ENCODE peak calls at places on chromosomes 6 and 20, in seven cellular contexts. One of them, this sample, is unnamed.
A peak's percentile ranks its signal among the peaks of the same experiment; 100 is the strongest.

GRCh38 chr6:107215334-107215733 is 100.0 kb upstream of the BEND3 start:
- DNase-seq in RPMI7951: no peak
- DNase-seq in AG09309: no peak
- DNase-seq in naive thymus-derived CD4-positive, alpha-beta T cell: no peak
- DNase-seq in stimulated activated CD4-positive, alpha-beta T cell treated with anti-CD3 and anti-CD28 coated beads, TNF-alpha, amount 100 ng/mL, for 4 hours: no peak
- DNase-seq in left ventricle myocardium inferior: no peak
- DNase-seq in psoas muscle: no peak
- DNase-seq in this sample: no peak

GRCh38 chr6:56729719-56730118 is 87.0 kb upstream of the DST start:
- DNase-seq in RPMI7951: peak; percentile 87
- DNase-seq in AG09309: peak; percentile 41
- DNase-seq in naive thymus-derived CD4-positive, alpha-beta T cell: no peak
- DNase-seq in stimulated activated CD4-positive, alpha-beta T cell treated with anti-CD3 and anti-CD28 coated beads, TNF-alpha, amount 100 ng/mL, for 4 hours: no peak
- DNase-seq in left ventricle myocardium inferior: no peak
- DNase-seq in psoas muscle: no peak
- DNase-seq in this sample: no peak

GRCh38 chr20:8535403-8536003 is 403.4 kb downstream of the PLCB1 start:
- DNase-seq in RPMI7951: no peak
- DNase-seq in AG09309: no peak
- DNase-seq in naive thymus-derived CD4-positive, alpha-beta T cell: no peak
- DNase-seq in stimulated activated CD4-positive, alpha-beta T cell treated with anti-CD3 and anti-CD28 coated beads, TNF-alpha, amount 100 ng/mL, for 4 hours: no peak
- DNase-seq in left ventricle myocardium inferior: no peak
- DNase-seq in psoas muscle: no peak
- DNase-seq in this sample: no peak

GRCh38 chr20:60528141-60528540 is 569.9 kb downstream of the CDH26 start:
- DNase-seq in RPMI7951: no peak
- DNase-seq in AG09309: no peak
- DNase-seq in naive thymus-derived CD4-positive, alpha-beta T cell: no peak
- DNase-seq in stimulated activated CD4-positive, alpha-beta T cell treated with anti-CD3 and anti-CD28 coated beads, TNF-alpha, amount 100 ng/mL, for 4 hours: no peak
- DNase-seq in left ventricle myocardium inferior: no peak
- DNase-seq in psoas muscle: no peak
- DNase-seq in this sample: no peak

GRCh38 chr6:37308084-37308817 is 45.5 kb upstream of the RNF8 start:
- DNase-seq in RPMI7951: no peak
- DNase-seq in AG09309: no peak
- DNase-seq in naive thymus-derived CD4-positive, alpha-beta T cell: no peak
- DNase-seq in stimulated activated CD4-positive, alpha-beta T cell treated with anti-CD3 and anti-CD28 coated beads, TNF-alpha, amount 100 ng/mL, for 4 hours: no peak
- DNase-seq in left ventricle myocardium inferior: no peak
- DNase-seq in psoas muscle: no peak
- DNase-seq in this sample: no peak

GRCh38 chr6:1423578-1423977 is 34.2 kb downstream of the FOXF2 start:
- DNase-seq in RPMI7951: peak; percentile 38
- DNase-seq in AG09309: no peak
- DNase-seq in naive thymus-derived CD4-positive, alpha-beta T cell: no peak
- DNase-seq in stimulated activated CD4-positive, alpha-beta T cell treated with anti-CD3 and anti-CD28 coated beads, TNF-alpha, amount 100 ng/mL, for 4 hours: no peak
- DNase-seq in left ventricle myocardium inferior: no peak
- DNase-seq in psoas muscle: no peak
- DNase-seq in this sample: no peak

GRCh38 chr20:51810155-51811039 is 8.1 kb upstream of the SALL4 start:
- DNase-seq in RPMI7951: no peak
- DNase-seq in AG09309: no peak
- DNase-seq in naive thymus-derived CD4-positive, alpha-beta T cell: no peak
- DNase-seq in stimulated activated CD4-positive, alpha-beta T cell treated with anti-CD3 and anti-CD28 coated beads, TNF-alpha, amount 100 ng/mL, for 4 hours: no peak
- DNase-seq in left ventricle myocardium inferior: no peak
- DNase-seq in psoas muscle: no peak
- DNase-seq in this sample: no peak

GRCh38 chr6:101477436-101477835 is 83.9 kb downstream of the GRIK2 start:
- DNase-seq in RPMI7951: no peak
- DNase-seq in AG09309: no peak
- DNase-seq in naive thymus-derived CD4-positive, alpha-beta T cell: no peak
- DNase-seq in stimulated activated CD4-positive, alpha-beta T cell treated with anti-CD3 and anti-CD28 coated beads, TNF-alpha, amount 100 ng/mL, for 4 hours: no peak
- DNase-seq in left ventricle myocardium inferior: no peak
- DNase-seq in psoas muscle: no peak
- DNase-seq in this sample: no peak

GRCh38 chr20:51402201-51402600 is 140.3 kb downstream of the NFATC2 start:
- DNase-seq in RPMI7951: peak; percentile 53
- DNase-seq in AG09309: no peak
- DNase-seq in naive thymus-derived CD4-positive, alpha-beta T cell: peak; percentile 24
- DNase-seq in stimulated activated CD4-positive, alpha-beta T cell treated with anti-CD3 and anti-CD28 coated beads, TNF-alpha, amount 100 ng/mL, for 4 hours: no peak
- DNase-seq in left ventricle myocardium inferior: no peak
- DNase-seq in psoas muscle: no peak
- DNase-seq in this sample: peak; percentile 68

GRCh38 chr20:13101276-13101675 is 92.5 kb downstream of the SPTLC3 start:
- DNase-seq in RPMI7951: peak; percentile 50
- DNase-seq in AG09309: no peak
- DNase-seq in naive thymus-derived CD4-positive, alpha-beta T cell: no peak
- DNase-seq in stimulated activated CD4-positive, alpha-beta T cell treated with anti-CD3 and anti-CD28 coated beads, TNF-alpha, amount 100 ng/mL, for 4 hours: no peak
- DNase-seq in left ventricle myocardium inferior: no peak
- DNase-seq in psoas muscle: no peak
- DNase-seq in this sample: no peak

GRCh38 chr20:63706852-63707557 is 771 bp downstream of the ARFRP1 start:
- DNase-seq in RPMI7951: peak; percentile 63
- DNase-seq in AG09309: no peak
- DNase-seq in naive thymus-derived CD4-positive, alpha-beta T cell: peak; percentile 65
- DNase-seq in stimulated activated CD4-positive, alpha-beta T cell treated with anti-CD3 and anti-CD28 coated beads, TNF-alpha, amount 100 ng/mL, for 4 hours: peak; percentile 53
- DNase-seq in left ventricle myocardium inferior: no peak
- DNase-seq in psoas muscle: peak; percentile 72
- DNase-seq in this sample: peak; percentile 53

GRCh38 chr20:59664389-59665055 is 60.2 kb downstream of the PHACTR3 start:
- DNase-seq in RPMI7951: no peak
- DNase-seq in AG09309: no peak
- DNase-seq in naive thymus-derived CD4-positive, alpha-beta T cell: no peak
- DNase-seq in stimulated activated CD4-positive, alpha-beta T cell treated with anti-CD3 and anti-CD28 coated beads, TNF-alpha, amount 100 ng/mL, for 4 hours: no peak
- DNase-seq in left ventricle myocardium inferior: no peak
- DNase-seq in psoas muscle: no peak
- DNase-seq in this sample: no peak

GRCh38 chr20:43925215-43925614 is 10.6 kb downstream of the TOX2 start:
- DNase-seq in RPMI7951: peak; percentile 92
- DNase-seq in AG09309: no peak
- DNase-seq in naive thymus-derived CD4-positive, alpha-beta T cell: peak; percentile 33
- DNase-seq in stimulated activated CD4-positive, alpha-beta T cell treated with anti-CD3 and anti-CD28 coated beads, TNF-alpha, amount 100 ng/mL, for 4 hours: peak; percentile 63
- DNase-seq in left ventricle myocardium inferior: no peak
- DNase-seq in psoas muscle: no peak
- DNase-seq in this sample: no peak

GRCh38 chr6:33880104-33880678 is 76.4 kb upstream of the MLN start:
- DNase-seq in RPMI7951: no peak
- DNase-seq in AG09309: no peak
- DNase-seq in naive thymus-derived CD4-positive, alpha-beta T cell: no peak
- DNase-seq in stimulated activated CD4-positive, alpha-beta T cell treated with anti-CD3 and anti-CD28 coated beads, TNF-alpha, amount 100 ng/mL, for 4 hours: no peak
- DNase-seq in left ventricle myocardium inferior: no peak
- DNase-seq in psoas muscle: peak; percentile 15
- DNase-seq in this sample: no peak

GRCh38 chr6:90907931-90908655 is 321.2 kb upstream of the MAP3K7 start:
- DNase-seq in RPMI7951: no peak
- DNase-seq in AG09309: no peak
- DNase-seq in naive thymus-derived CD4-positive, alpha-beta T cell: no peak
- DNase-seq in stimulated activated CD4-positive, alpha-beta T cell treated with anti-CD3 and anti-CD28 coated beads, TNF-alpha, amount 100 ng/mL, for 4 hours: no peak
- DNase-seq in left ventricle myocardium inferior: no peak
- DNase-seq in psoas muscle: no peak
- DNase-seq in this sample: no peak

GRCh38 chr6:112188906-112189305 is 65.5 kb downstream of the LAMA4 start:
- DNase-seq in RPMI7951: peak; percentile 87
- DNase-seq in AG09309: peak; percentile 43
- DNase-seq in naive thymus-derived CD4-positive, alpha-beta T cell: no peak
- DNase-seq in stimulated activated CD4-positive, alpha-beta T cell treated with anti-CD3 and anti-CD28 coated beads, TNF-alpha, amount 100 ng/mL, for 4 hours: no peak
- DNase-seq in left ventricle myocardium inferior: no peak
- DNase-seq in psoas muscle: no peak
- DNase-seq in this sample: no peak

GRCh38 chr20:49575551-49576060 is 7.7 kb upstream of the PTGIS start:
- DNase-seq in RPMI7951: no peak
- DNase-seq in AG09309: no peak
- DNase-seq in naive thymus-derived CD4-positive, alpha-beta T cell: no peak
- DNase-seq in stimulated activated CD4-positive, alpha-beta T cell treated with anti-CD3 and anti-CD28 coated beads, TNF-alpha, amount 100 ng/mL, for 4 hours: no peak
- DNase-seq in left ventricle myocardium inferior: no peak
- DNase-seq in psoas muscle: peak; percentile 64
- DNase-seq in this sample: no peak

GRCh38 chr6:41216616-41217015 is 11.5 kb upstream of the TREML4 start:
- DNase-seq in RPMI7951: no peak
- DNase-seq in AG09309: no peak
- DNase-seq in naive thymus-derived CD4-positive, alpha-beta T cell: no peak
- DNase-seq in stimulated activated CD4-positive, alpha-beta T cell treated with anti-CD3 and anti-CD28 coated beads, TNF-alpha, amount 100 ng/mL, for 4 hours: no peak
- DNase-seq in left ventricle myocardium inferior: no peak
- DNase-seq in psoas muscle: no peak
- DNase-seq in this sample: no peak

GRCh38 chr6:40881501-40881900 is 157.5 kb downstream of the UNC5CL start:
- DNase-seq in RPMI7951: no peak
- DNase-seq in AG09309: no peak
- DNase-seq in naive thymus-derived CD4-positive, alpha-beta T cell: no peak
- DNase-seq in stimulated activated CD4-positive, alpha-beta T cell treated with anti-CD3 and anti-CD28 coated beads, TNF-alpha, amount 100 ng/mL, for 4 hours: no peak
- DNase-seq in left ventricle myocardium inferior: no peak
- DNase-seq in psoas muscle: no peak
- DNase-seq in this sample: no peak

GRCh38 chr6:170131351-170131750 is 159.5 kb downstream of the DLL1 start:
- DNase-seq in RPMI7951: no peak
- DNase-seq in AG09309: no peak
- DNase-seq in naive thymus-derived CD4-positive, alpha-beta T cell: no peak
- DNase-seq in stimulated activated CD4-positive, alpha-beta T cell treated with anti-CD3 and anti-CD28 coated beads, TNF-alpha, amount 100 ng/mL, for 4 hours: no peak
- DNase-seq in left ventricle myocardium inferior: no peak
- DNase-seq in psoas muscle: no peak
- DNase-seq in this sample: no peak

GRCh38 chr6:131808460-131809269 is 845 bp downstream of the ENPP1 start:
- DNase-seq in RPMI7951: no peak
- DNase-seq in AG09309: no peak
- DNase-seq in naive thymus-derived CD4-positive, alpha-beta T cell: no peak
- DNase-seq in stimulated activated CD4-positive, alpha-beta T cell treated with anti-CD3 and anti-CD28 coated beads, TNF-alpha, amount 100 ng/mL, for 4 hours: no peak
- DNase-seq in left ventricle myocardium inferior: no peak
- DNase-seq in psoas muscle: no peak
- DNase-seq in this sample: no peak

GRCh38 chr20:49427751-49428518 is 54.5 kb downstream of the KCNB1 start:
- DNase-seq in RPMI7951: no peak
- DNase-seq in AG09309: no peak
- DNase-seq in naive thymus-derived CD4-positive, alpha-beta T cell: no peak
- DNase-seq in stimulated activated CD4-positive, alpha-beta T cell treated with anti-CD3 and anti-CD28 coated beads, TNF-alpha, amount 100 ng/mL, for 4 hours: no peak
- DNase-seq in left ventricle myocardium inferior: peak; percentile 34
- DNase-seq in psoas muscle: peak; percentile 63
- DNase-seq in this sample: no peak

GRCh38 chr6:159100011-159100788 is 55.4 kb upstream of the TAGAP start:
- DNase-seq in RPMI7951: no peak
- DNase-seq in AG09309: no peak
- DNase-seq in naive thymus-derived CD4-positive, alpha-beta T cell: no peak
- DNase-seq in stimulated activated CD4-positive, alpha-beta T cell treated with anti-CD3 and anti-CD28 coated beads, TNF-alpha, amount 100 ng/mL, for 4 hours: no peak
- DNase-seq in left ventricle myocardium inferior: no peak
- DNase-seq in psoas muscle: no peak
- DNase-seq in this sample: no peak

GRCh38 chr20:36401336-36401735 is 95.2 kb downstream of the DLGAP4 start:
- DNase-seq in RPMI7951: no peak
- DNase-seq in AG09309: no peak
- DNase-seq in naive thymus-derived CD4-positive, alpha-beta T cell: no peak
- DNase-seq in stimulated activated CD4-positive, alpha-beta T cell treated with anti-CD3 and anti-CD28 coated beads, TNF-alpha, amount 100 ng/mL, for 4 hours: no peak
- DNase-seq in left ventricle myocardium inferior: no peak
- DNase-seq in psoas muscle: no peak
- DNase-seq in this sample: no peak